ENCODE peak calls at places on chromosomes 12 and 14, in four cellular contexts. E, Y, V and T are unnamed samples. For H3K4me1, the result is how much of the 10 kb centered on the place peaks cover.

GRCh38 chr12:118645219-118645618 is 268.9 kb downstream of the SUDS3 start:
- DNase-seq in E (peak), Y (peak), V (no peak), T (no peak)

GRCh38 chr12:74794522-74794921 is 256.9 kb downstream of the ATXN7L3B start:
- DNase-seq in E (no peak), Y (no peak), V (no peak), T (no peak)

GRCh38 chr12:131098178-131098981 is 144.7 kb downstream of the ADGRD1 start:
- DNase-seq in Y (no peak), V (no peak), E (no peak), T (no peak)

GRCh38 chr12:74725154-74725553 is 187.5 kb downstream of the ATXN7L3B start:
- DNase-seq in E (no peak), Y (no peak), V (no peak), T (no peak)

GRCh38 chr12:97493729-97494128 is 31.1 kb downstream of the RMST start:
- DNase-seq in E (no peak), Y (no peak), V (no peak), T (no peak)

GRCh38 chr12:49811961-49812401 is 16.2 kb downstream of the NCKAP5L start:
- DNase-seq in V (no peak), Y (no peak), E (no peak), T (no peak)

GRCh38 chr12:112117685-112118084 is 7.7 kb upstream of the TRAFD1 start:
- DNase-seq in Y (no peak), V (no peak), E (no peak), T (no peak)

GRCh38 chr14:63512861-63513260 is 30.3 kb downstream of the PPP2R5E start:
- DNase-seq in Y (no peak), V (no peak), E (no peak), T (no peak)

GRCh38 chr12:57111046-57111698 is at the start of gene STAT6:
- DNase-seq in V (no peak), Y (peak), E (peak), T (peak)

GRCh38 chr14:79630561-79630960 is 580.7 kb downstream of the DIO2 start:
- DNase-seq in V (no peak), E (no peak), Y (no peak), T (no peak)

GRCh38 chr12:101051901-101052550 is 158.0 kb downstream of the SLC5A8 start:
- DNase-seq in Y (no peak), V (no peak), E (peak), T (no peak)

GRCh38 chr12:12350868-12351463 is 924 bp upstream of the MANSC1 start:
- DNase-seq in V (no peak), Y (no peak), E (no peak), T (no peak)

GRCh38 chr12:128572311-128572810 is 251.4 kb downstream of the SLC15A4 start:
- DNase-seq in V (no peak), E (no peak), Y (no peak), T (no peak)

GRCh38 chr14:64293976-64294671 is at the start of gene ESR2:
- DNase-seq in Y (peak), E (peak), V (no peak), T (peak)

GRCh38 chr12:2401040-2401439 is 348.3 kb downstream of the CACNA1C start:
- DNase-seq in Y (no peak), E (no peak), V (no peak), T (no peak)

GRCh38 chr12:71636704-71637115 is 26.9 kb downstream of the ZFC3H1 start:
- DNase-seq in E (no peak), V (no peak), Y (no peak), T (no peak)

GRCh38 chr12:132700212-132700913 is 10.3 kb upstream of the PGAM5 start:
- DNase-seq in E (no peak), Y (no peak), V (no peak), T (no peak)

GRCh38 chr12:42278116-42278485 is 40.1 kb upstream of the YAF2 start:
- DNase-seq in E (no peak), Y (no peak), V (no peak), T (no peak)

GRCh38 chr14:42930058-42930457 is 1323.4 kb downstream of the LRFN5 start:
- DNase-seq in V (no peak), Y (peak), E (peak), T (no peak)

GRCh38 chr14:105860615-105861580 is 334.5 kb downstream of the TMEM121 start:
- DNase-seq in E (peak), V (no peak), Y (peak), T (no peak)

GRCh38 chr14:104263671-104264358 is 125.4 kb downstream of the KIF26A start:
- DNase-seq in V (no peak), Y (no peak), E (peak), T (no peak)

GRCh38 chr14:64363265-64363840 is 24.8 kb upstream of the MTHFD1 start:
- DNase-seq in V (no peak), E (no peak), Y (no peak), T (no peak)

GRCh38 chr12:102474438-102475064 is 5.8 kb downstream of the IGF1 start:
- DNase-seq in V (no peak), E (no peak), Y (no peak), T (no peak)

GRCh38 chr12:65123435-65124063 is 2.4 kb upstream of the WIF1 start:
- DNase-seq in Y (no peak), E (no peak), V (no peak), T (no peak)

GRCh38 chr12:72031066-72031465 is 92.4 kb downstream of the TPH2 start:
- DNase-seq in V (no peak), Y (no peak), E (no peak), T (no peak)

GRCh38 chr12:111276189-111276588 is 92.7 kb downstream of the PHETA1 start:
- DNase-seq in Y (no peak), V (no peak), E (no peak), T (no peak)

GRCh38 chr14:103725001-103725682 is 9.5 kb downstream of the ZFYVE21 start:
- DNase-seq in Y (no peak), V (no peak), E (peak), T (no peak)

GRCh38 chr12:115468087-115468510 is 784.1 kb upstream of the TBX3 start:
- DNase-seq in E (peak), V (no peak), Y (no peak), T (no peak)

GRCh38 chr12:54139030-54139429 is 49.8 kb downstream of the SMUG1 start:
- DNase-seq in Y (no peak), V (no peak), E (no peak), T (no peak)

GRCh38 chr12:3627336-3627735 is 125.6 kb downstream of the CRACR2A start:
- DNase-seq in V (no peak), E (no peak), Y (no peak), T (no peak)

GRCh38 chr12:90366286-90366685 is 588.7 kb downstream of the CCER1 start:
- DNase-seq in V (no peak), Y (no peak), E (no peak), T (no peak)

GRCh38 chr12:100141666-100141997 is 1.0 kb downstream of the BLTP3B start:
- DNase-seq in Y (no peak), V (peak), E (no peak), T (no peak)

GRCh38 chr14:45253754-45254300 is 825 bp upstream of the MIS18BP1 start:
- DNase-seq in V (no peak), Y (peak), E (peak), T (peak)

GRCh38 chr14:67564236-67564635 is 31.1 kb downstream of the PLEKHH1 start:
- DNase-seq in Y (no peak), V (no peak), E (no peak), T (no peak)

GRCh38 chr12:29103539-29103974 is 45.5 kb upstream of the FAR2 start:
- DNase-seq in E (no peak), V (no peak), Y (no peak), T (peak)

GRCh38 chr12:103114296-103115055 is 157.0 kb downstream of the ASCL1 start:
- DNase-seq in Y (no peak), V (no peak), E (no peak), T (no peak)

GRCh38 chr14:51014625-51015024 is 70.3 kb upstream of the PYGL start:
- DNase-seq in E (no peak), Y (no peak), V (no peak), T (no peak)
- H3K4me1 ChIP-seq in E (under half), Y (under half), V (under half), T (under half)

DNA sequence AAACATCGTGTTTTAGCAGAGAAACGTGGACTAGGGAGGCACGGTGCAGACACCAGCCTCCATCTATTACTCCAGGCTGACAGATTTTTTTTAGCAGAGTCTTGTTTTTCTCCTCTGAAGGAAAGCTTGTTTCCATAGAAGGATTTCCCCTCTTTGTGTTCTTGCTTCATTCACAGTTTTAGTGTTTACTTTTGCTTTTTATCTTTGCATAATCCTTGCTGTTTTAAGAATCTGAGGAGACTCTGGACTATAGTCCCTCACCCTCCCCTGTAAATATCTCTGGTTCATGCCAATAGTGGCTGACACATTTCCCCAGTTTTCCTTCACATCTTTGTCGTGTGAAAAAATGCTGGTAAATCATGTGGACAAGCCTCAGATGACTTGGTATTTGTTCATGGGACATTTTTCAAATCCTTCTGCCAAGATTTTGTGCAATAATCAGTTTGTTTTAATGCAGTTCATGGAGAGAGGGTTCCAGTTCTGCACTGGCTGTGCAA is 39.9 kb upstream of the TMCC3 start:
- DNase-seq in Y (no peak), V (no peak), E (no peak), T (no peak)
- H3K4me3 ChIP-seq in Y (peak), V (peak), E (no peak), T (no peak)

GRCh38 chr14:95318399-95318834 is 1.3 kb downstream of the CLMN start:
- DNase-seq in Y (no peak), V (no peak), E (peak), T (no peak)
- H3K4me1 ChIP-seq in Y (half or more), V (under half), E (half or more), T (under half)

GRCh38 chr14:51082394-51082793 is 12.5 kb downstream of the TRIM9 start:
- DNase-seq in E (no peak), Y (no peak), V (no peak), T (no peak)

GRCh38 chr14:51081712-51082111 is 13.2 kb downstream of the TRIM9 start:
- DNase-seq in V (no peak), Y (no peak), E (no peak), T (no peak)

GRCh38 chr14:51086044-51086443 is 8.9 kb downstream of the TRIM9 start:
- DNase-seq in Y (no peak), V (no peak), E (no peak), T (no peak)

GRCh38 chr14:51087024-51087423 is 7.9 kb downstream of the TRIM9 start:
- DNase-seq in V (no peak), E (no peak), Y (peak), T (no peak)

DNA sequence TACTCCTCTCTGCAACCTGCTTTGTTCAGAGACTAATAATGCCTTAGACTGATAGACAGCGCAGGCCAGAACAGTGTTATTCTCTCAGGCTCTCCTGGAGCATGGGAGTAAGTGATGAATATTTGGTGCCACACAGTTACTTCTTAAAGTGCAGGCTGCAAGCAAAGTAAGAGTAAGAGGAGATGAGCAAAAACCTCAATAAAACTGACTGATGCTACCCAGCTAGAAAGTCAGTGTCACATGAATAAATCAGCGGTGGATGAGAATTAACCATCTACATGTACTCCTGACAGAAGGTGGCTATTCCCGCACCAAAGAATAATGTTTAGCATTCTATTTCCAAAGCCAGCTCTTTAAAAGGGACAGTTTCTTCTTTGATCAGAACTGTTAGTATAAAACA is 9.9 kb downstream of the TRIM9 start:
- DNase-seq in Y (no peak), V (no peak), E (no peak), T (no peak)
- H3K4me3 ChIP-seq in Y (no peak), V (no peak), E (no peak), T (no peak)

GRCh38 chr12:27531916-27532315 is 7.9 kb downstream of the PPFIBP1 start:
- DNase-seq in Y (no peak), V (no peak), E (peak), T (no peak)

GRCh38 chr12:27534060-27534764 is 10.2 kb downstream of the PPFIBP1 start:
- DNase-seq in V (no peak), E (no peak), Y (no peak), T (no peak)

GRCh38 chr12:27527512-27527911 is 3.5 kb downstream of the PPFIBP1 start:
- DNase-seq in V (no peak), E (no peak), Y (no peak), T (no peak)

GRCh38 chr12:27528788-27529187 is 4.8 kb downstream of the PPFIBP1 start:
- DNase-seq in V (no peak), E (no peak), Y (no peak), T (no peak)

DNA sequence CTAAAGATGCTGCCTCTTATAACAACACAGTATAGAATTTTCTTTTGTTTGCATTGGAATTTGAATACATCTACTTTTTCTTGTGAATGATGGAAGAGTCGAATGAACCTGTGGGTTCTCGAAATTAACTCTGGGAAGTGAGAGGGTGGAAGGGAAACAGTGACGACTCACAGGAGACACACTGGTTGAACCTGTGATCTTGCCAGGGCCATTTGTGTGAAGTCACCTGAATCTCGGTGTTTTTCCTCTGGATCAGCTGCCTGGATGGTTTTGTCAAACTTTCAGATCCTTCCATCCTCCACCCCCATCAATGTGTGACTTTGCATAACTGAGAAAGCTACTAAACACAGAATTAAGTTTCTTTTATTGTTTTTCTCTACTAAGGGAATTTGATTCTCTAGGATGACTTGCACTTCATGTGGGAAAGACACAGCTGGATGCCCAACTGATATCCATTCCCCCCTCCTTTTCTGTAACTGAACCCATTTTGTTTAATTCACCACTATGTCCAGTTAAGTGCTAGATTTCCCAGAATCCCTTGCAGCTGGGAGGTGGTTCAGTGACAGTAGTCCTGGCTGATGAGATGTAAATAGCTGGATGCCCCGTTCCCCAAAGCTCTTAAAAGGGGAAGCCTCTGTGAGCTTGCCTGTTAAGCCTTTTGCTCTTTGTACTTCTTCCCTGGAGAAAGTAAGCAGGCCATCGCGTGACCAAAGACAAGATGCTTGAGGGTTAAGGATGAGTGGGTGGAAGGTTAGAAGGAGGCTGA is 6.3 kb downstream of the PPFIBP1 start:
- DNase-seq in V (no peak), Y (no peak), E (peak), T (no peak)
- H3K4me1 ChIP-seq in V (under half), Y (half or more), E (under half), T (under half)

DNA sequence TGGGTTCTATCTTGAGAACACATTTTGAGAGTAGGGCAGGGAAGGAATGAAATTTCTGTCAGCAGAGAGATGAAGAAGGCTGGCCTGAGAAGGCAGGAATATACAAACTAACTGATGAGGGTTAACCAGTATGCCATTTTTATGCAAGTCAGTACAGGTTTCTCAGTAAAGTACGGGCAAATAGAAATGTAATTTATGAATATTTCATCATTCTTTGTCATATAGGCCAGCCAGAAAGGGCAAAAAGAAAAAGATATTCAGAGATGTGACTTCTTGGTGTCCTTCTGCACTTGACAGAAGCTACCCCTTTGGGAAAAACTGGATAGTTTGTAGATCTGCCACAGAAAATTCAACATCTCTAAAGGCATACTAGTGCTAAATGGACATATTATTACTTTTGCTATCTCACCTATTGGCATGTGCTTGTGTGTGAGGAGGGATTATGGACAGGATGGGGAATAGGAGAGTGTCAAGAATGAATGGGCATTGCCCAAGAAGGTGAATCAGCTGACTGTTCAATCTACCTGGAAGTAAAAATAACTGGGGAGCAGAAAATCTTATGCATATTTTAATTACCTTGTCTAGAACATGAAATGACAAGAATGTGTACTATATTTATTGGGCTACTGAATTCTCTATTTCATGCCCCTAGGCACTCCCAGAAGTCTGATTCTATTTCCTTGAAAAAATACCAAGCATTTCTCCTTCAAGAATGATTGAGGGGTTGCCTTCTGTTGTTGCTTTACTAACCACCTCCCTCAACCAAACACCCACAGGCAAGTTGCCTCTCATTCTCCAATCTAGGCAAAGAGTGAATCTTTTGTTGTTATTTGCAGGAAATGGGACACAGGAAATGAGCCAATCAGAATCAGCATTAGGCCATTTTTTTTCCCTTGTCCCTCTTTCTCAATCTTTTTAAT is 175.1 kb upstream of the SLC38A2 start:
- DNase-seq in Y (no peak), E (no peak), V (no peak), T (no peak)
- H3K4me3 ChIP-seq in Y (no peak), E (no peak), V (no peak), T (no peak)

DNA sequence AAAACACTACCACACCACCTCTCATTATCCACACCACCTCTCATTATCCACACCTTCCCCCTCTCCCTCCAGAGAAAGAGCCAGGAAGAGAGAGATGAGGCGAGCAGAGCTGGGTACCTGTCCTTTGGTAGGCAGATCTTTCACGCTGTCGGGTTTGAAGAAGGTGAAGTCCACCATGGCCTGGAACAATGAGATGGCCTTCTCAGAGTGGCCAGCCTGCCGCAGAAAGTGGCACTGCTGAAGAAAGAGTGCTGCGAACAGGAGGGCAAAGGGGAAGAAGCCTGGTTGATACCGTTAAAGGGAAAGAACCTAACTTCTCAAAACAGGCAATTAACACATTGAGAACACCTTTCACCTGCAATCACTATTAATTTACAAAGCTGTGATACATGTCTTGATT is 30.6 kb downstream of the NRDE2 start:
- DNase-seq in V (no peak), Y (no peak), E (no peak), T (no peak)
- H3K4me1 ChIP-seq in V (under half), Y (under half), E (under half), T (under half)